ENCODE peak calls at places on chromosomes 7 and 10, in five cellular contexts. V is trophoblast cell, B is fibroblast of villous mesenchyme, I is mesendoderm, U is cardiac muscle cell. L is an unnamed sample.

GRCh38 chr10:132011027-132011426 is 29.3 kb upstream of the BNIP3 start:
- DNase-seq in U (no peak), V (no peak), B (no peak), I (peak), L (no peak)

GRCh38 chr7:149310113-149310836 is 48.3 kb downstream of the ZNF783 start:
- DNase-seq in B (peak), V (no peak), I (peak), U (peak), L (peak)

GRCh38 chr7:107945332-107945731 is 54.3 kb downstream of the DLD start:
- DNase-seq in I (no peak), B (no peak), U (no peak), V (no peak), L (no peak)

GRCh38 chr7:111788426-111788825 is 226.1 kb upstream of the IMMP2L start:
- DNase-seq in U (peak), V (no peak), B (peak), I (peak), L (peak)

GRCh38 chr10:112650588-112651030 is 203.6 kb downstream of the VTI1A start:
- DNase-seq in V (no peak), U (peak), I (no peak), B (peak), L (peak)

GRCh38 chr7:21192662-21193061 is 235.2 kb upstream of the SP4 start:
- DNase-seq in B (no peak), V (no peak), U (no peak), I (peak), L (no peak)

GRCh38 chr7:27174077-27175004 is at the start of gene HOXA10:
- DNase-seq in U (no peak), B (peak), V (no peak), I (no peak), L (no peak)

GRCh38 chr7:21850531-21851285 is 95.0 kb downstream of the CDCA7L start:
- DNase-seq in B (no peak), U (no peak), I (peak), V (no peak), L (peak)

GRCh38 chr10:76647276-76647675 is 990.3 kb downstream of the KCNMA1 start:
- DNase-seq in B (no peak), V (peak), I (no peak), U (peak), L (peak)

GRCh38 chr10:86365346-86366032 is 1.1 kb downstream of the GRID1 start:
- DNase-seq in I (no peak), B (no peak), V (no peak), U (no peak), L (no peak)

GRCh38 chr10:9211228-9211627 is 1156.7 kb downstream of the GATA3 start:
- DNase-seq in V (peak), B (no peak), I (peak), U (peak), L (peak)

GRCh38 chr7:39921505-39922250 is 28.4 kb upstream of the CDK13 start:
- DNase-seq in I (peak), V (no peak), U (no peak), B (no peak), L (no peak)

GRCh38 chr10:59508956-59509355 is 146.6 kb upstream of the FAM13C start:
- DNase-seq in V (no peak), U (no peak), B (no peak), I (no peak), L (no peak)

GRCh38 chr7:74343281-74344127 is 54.3 kb downstream of the CLIP2 start:
- DNase-seq in V (peak), U (peak), B (peak), I (no peak), L (peak)

GRCh38 chr10:86305521-86305920 is 61.1 kb downstream of the GRID1 start:
- DNase-seq in B (no peak), I (no peak), U (no peak), V (no peak), L (no peak)

GRCh38 chr7:26153246-26153822 is 1.3 kb downstream of the NFE2L3 start:
- DNase-seq in V (no peak), U (no peak), B (no peak), I (peak), L (no peak)

GRCh38 chr7:128031901-128032604 is 816 bp upstream of the LRRC4 start:
- DNase-seq in U (peak), V (no peak), B (peak), I (peak), L (peak)

DNA sequence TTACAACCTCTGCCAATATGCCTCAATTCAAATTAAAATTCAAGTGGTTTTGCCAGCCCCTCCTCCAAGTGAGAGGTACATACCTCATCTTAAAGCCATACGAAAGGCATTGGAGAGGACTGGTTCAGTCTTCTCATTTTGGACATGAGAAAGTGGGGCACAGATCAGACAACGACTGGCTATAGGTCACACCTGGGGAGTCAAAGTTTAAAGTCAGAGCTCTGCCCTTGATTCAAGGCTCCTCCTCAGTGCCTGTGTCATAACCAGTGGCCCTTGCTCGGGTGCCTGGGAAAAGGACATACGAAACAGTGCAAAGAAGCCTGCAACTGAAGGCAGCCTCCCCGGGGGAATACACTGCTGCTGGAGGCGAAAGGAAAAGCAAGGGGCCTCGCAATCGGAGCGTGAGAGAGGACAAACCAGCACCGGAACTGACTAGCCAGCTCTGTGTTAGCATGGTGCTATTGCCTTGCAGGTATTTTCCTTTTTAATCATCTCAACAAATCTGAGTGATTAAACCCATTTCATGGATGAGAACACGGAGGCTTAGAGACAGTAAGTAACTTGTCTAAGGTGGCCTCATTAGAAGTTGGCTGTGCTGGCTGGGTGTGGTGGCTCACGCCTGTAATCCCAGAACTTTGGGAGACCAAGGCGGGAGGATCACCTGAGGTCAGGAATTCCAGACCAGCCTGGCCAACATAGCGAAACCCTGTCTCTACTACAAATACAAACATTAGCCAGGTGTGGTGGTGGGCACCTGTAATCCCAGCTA is 1.1 kb upstream of the MTPAP start:
- DNase-seq in V (no peak), U (no peak), B (no peak), I (no peak), L (no peak)
- H3K4me3 ChIP-seq in V (no peak), U (no peak), B (no peak), I (no peak), L (no peak)

GRCh38 chr10:12728569-12728968 is 272.9 kb downstream of the CCDC3 start:
- DNase-seq in U (peak), B (no peak), V (no peak), I (no peak), L (peak)
- H3K4me3 ChIP-seq in U (no peak), B (no peak), V (no peak), I (no peak), L (no peak)

GRCh38 chr10:80351220-80351619 is 5.3 kb downstream of the DYDC1 start:
- DNase-seq in U (no peak), I (no peak), B (no peak), V (no peak), L (no peak)

GRCh38 chr10:80357804-80358125 is 1.2 kb downstream of the DYDC2 start:
- DNase-seq in V (no peak), B (no peak), I (no peak), U (no peak), L (no peak)

GRCh38 chr10:80359644-80360043 is 3.1 kb downstream of the DYDC2 start:
- DNase-seq in I (no peak), U (no peak), B (no peak), V (no peak), L (no peak)

GRCh38 chr10:80356563-80356999 is at the start of the genes DYDC1 and DYDC2:
- DNase-seq in B (peak), I (peak), U (peak), V (peak), L (peak)

GRCh38 chr10:80357000-80357803 is 621 bp downstream of the DYDC2 start:
- DNase-seq in I (peak), U (peak), V (no peak), B (no peak), L (no peak)
- H3K4me3 ChIP-seq in I (peak), U (peak), V (peak), B (peak), L (no peak)

GRCh38 chr7:129955993-129956543 is 3.3 kb upstream of the UBE2H start:
- DNase-seq in V (peak), U (no peak), B (no peak), I (no peak), L (no peak)

GRCh38 chr7:129959480-129960332 is 6.9 kb upstream of the UBE2H start:
- DNase-seq in I (no peak), B (peak), V (peak), U (peak), L (peak)

GRCh38 chr7:129952653-129953560 is at the start of gene UBE2H:
- DNase-seq in B (peak), V (peak), I (peak), U (peak), L (peak)

DNA sequence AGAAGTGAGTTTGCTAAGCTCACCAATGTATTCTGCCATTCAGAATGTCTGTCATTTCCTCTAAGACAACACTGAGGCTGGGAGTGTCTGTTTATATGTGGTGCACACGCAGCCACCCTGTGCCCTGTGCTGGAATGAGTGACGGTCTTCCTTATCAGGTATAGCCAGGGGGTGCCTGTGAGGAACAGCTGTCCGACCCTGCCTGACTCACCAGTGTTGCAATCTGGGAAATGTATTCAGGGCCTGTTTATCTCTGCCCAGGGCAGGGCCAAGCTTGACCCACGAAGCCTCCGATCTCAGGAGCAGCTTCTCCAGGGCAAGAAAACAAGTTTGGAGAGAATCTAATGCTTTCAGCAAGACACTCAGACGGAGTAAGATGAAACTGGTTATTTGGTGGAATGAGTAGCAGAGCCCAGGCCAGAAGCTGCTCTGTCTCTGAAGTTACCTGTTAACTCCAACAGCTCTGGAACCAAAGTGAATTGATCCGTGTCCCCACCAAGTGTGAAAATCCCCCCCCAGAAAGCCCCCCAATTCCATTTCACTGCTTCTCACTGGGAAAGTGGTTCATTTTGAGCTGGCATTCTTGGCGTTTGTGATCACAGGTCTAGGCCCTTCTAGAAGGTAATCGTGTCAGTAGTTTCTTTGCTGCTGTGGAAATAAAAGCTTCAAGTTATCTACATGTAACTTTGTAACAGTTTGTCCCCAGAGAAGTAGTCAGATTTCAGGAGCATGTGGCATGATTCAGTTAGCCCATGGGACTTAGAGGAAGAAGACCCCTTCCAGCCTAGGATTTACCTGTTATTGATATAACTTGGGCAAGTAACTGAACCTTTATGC is 6.1 kb upstream of the UBE2H start:
- DNase-seq in V (peak), B (peak), I (peak), U (peak), L (peak)
- H3K4me3 ChIP-seq in V (no peak), B (no peak), I (no peak), U (no peak), L (no peak)

DNA sequence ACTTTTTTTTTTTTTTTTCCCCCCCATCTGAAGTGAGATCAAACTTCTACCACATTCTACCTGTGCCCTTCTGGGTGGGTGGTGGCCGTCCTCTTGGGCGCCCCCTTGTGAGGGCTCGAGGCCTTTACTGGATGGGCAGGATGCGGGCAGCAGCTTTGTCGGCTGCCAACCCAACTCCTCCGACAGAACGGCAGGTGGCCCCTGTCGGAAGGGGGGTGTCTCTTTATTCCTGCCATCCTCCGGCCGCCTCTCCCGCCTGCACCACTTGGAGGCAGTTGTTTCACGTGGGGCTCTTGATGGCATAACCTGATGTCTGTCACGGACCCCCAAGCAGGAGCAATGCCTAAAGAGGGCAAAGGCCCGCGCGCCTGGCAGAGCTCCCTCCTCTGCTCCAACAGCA is 31.0 kb downstream of the AMZ1 start:
- DNase-seq in U (no peak), I (peak), V (no peak), B (no peak), L (no peak)
- H3K4me3 ChIP-seq in U (no peak), I (no peak), V (no peak), B (no peak), L (no peak)

GRCh38 chr10:62037166-62037831 is 135.8 kb downstream of the ARID5B start:
- DNase-seq in I (peak), B (peak), U (peak), V (peak), L (peak)

GRCh38 chr10:62040896-62041295 is 139.4 kb downstream of the ARID5B start:
- DNase-seq in V (no peak), B (no peak), U (no peak), I (no peak), L (no peak)

GRCh38 chr10:62038609-62039190 is 137.2 kb downstream of the ARID5B start:
- DNase-seq in B (peak), I (peak), U (peak), V (peak), L (peak)

GRCh38 chr10:62036186-62037081 is 134.9 kb downstream of the ARID5B start:
- DNase-seq in U (no peak), V (no peak), I (no peak), B (no peak), L (no peak)

GRCh38 chr10:62037890-62038608 is 136.6 kb downstream of the ARID5B start:
- DNase-seq in I (no peak), V (no peak), B (peak), U (no peak), L (no peak)
- H3K4me3 ChIP-seq in I (no peak), V (no peak), B (no peak), U (no peak), L (no peak)

DNA sequence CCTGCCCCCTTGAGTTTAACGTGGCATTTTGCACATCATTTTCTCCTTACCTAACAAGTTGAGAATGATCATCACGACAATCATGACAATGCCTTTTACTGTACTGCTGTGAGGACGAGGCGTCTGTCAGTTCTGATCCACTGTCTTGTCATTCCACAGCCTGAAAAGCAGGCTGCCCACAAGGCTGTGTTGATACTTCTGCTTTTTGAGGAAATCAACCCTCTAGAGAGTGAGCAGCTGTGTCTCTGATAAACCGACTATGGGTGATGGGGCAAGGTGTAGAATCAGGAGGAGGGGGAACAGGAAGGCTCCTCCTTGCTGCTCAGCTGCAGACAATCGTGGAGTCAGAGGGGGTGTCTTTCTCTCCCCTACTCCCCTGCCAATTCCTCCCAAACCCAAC is 30.6 kb upstream of the C10orf120 start:
- DNase-seq in V (no peak), I (peak), U (no peak), B (no peak), L (no peak)
- H3K4me3 ChIP-seq in V (no peak), I (no peak), U (no peak), B (no peak), L (no peak)

GRCh38 chr10:24952701-24953349 is 419 bp upstream of the PRTFDC1 start:
- DNase-seq in U (peak), B (peak), V (no peak), I (peak), L (peak)
- H3K4me3 ChIP-seq in U (peak), B (peak), V (peak), I (peak), L (peak)

L was measured in fibroblast of pulmonary artery.